ENCODE peak calls at places on chromosomes 16 and 17, in five cellular contexts. One of them, this sample, is unnamed.

GRCh38 chr16:27547134-27547533 is 2.6 kb downstream of the GTF3C1 start:
- DNase-seq in ovary: peak; percentile 35
- DNase-seq in NCI-H1092 treated with DMSO at 0.1 percent for 48 hours: no peak
- DNase-seq in GM04503: no peak
- DNase-seq in colonic mucosa: no peak
- DNase-seq in this sample: no peak

GRCh38 chr16:73233423-73233762 is 185.5 kb upstream of the ZFHX3 start:
- DNase-seq in colonic mucosa: no peak
- DNase-seq in ovary: no peak
- DNase-seq in GM04503: no peak
- DNase-seq in NCI-H1092 treated with DMSO at 0.1 percent for 48 hours: no peak
- DNase-seq in this sample: no peak

GRCh38 chr17:41533613-41534012 is 5.5 kb upstream of the KRT19 start:
- DNase-seq in colonic mucosa: no peak
- DNase-seq in NCI-H1092 treated with DMSO at 0.1 percent for 48 hours: no peak
- DNase-seq in GM04503: no peak
- DNase-seq in ovary: no peak
- DNase-seq in this sample: no peak

GRCh38 chr16:12162151-12162559 is 185.6 kb downstream of the SNX29 start:
- DNase-seq in ovary: peak; percentile 55
- DNase-seq in colonic mucosa: no peak
- DNase-seq in GM04503: no peak
- DNase-seq in NCI-H1092 treated with DMSO at 0.1 percent for 48 hours: no peak
- DNase-seq in this sample: no peak

GRCh38 chr17:59811209-59811608 is 81.5 kb downstream of the TUBD1 start:
- DNase-seq in ovary: no peak
- DNase-seq in NCI-H1092 treated with DMSO at 0.1 percent for 48 hours: no peak
- DNase-seq in GM04503: no peak
- DNase-seq in colonic mucosa: no peak
- DNase-seq in this sample: no peak

GRCh38 chr17:37674511-37674910 is 31.3 kb upstream of the DDX52 start:
- DNase-seq in GM04503: no peak
- DNase-seq in NCI-H1092 treated with DMSO at 0.1 percent for 48 hours: no peak
- DNase-seq in ovary: no peak
- DNase-seq in colonic mucosa: no peak
- DNase-seq in this sample: no peak

GRCh38 chr16:59993101-59993500 is 1259.0 kb upstream of the GOT2 start:
- DNase-seq in GM04503: no peak
- DNase-seq in ovary: no peak
- DNase-seq in colonic mucosa: no peak
- DNase-seq in NCI-H1092 treated with DMSO at 0.1 percent for 48 hours: no peak
- DNase-seq in this sample: no peak

GRCh38 chr17:60594747-60595146 is 5.2 kb upstream of the PPM1D start:
- DNase-seq in GM04503: no peak
- DNase-seq in NCI-H1092 treated with DMSO at 0.1 percent for 48 hours: peak; percentile 49
- DNase-seq in colonic mucosa: no peak
- DNase-seq in ovary: no peak
- DNase-seq in this sample: no peak

GRCh38 chr17:79261361-79262072 is 186.9 kb downstream of the ENGASE start:
- DNase-seq in ovary: no peak
- DNase-seq in colonic mucosa: no peak
- DNase-seq in NCI-H1092 treated with DMSO at 0.1 percent for 48 hours: no peak
- DNase-seq in GM04503: no peak
- DNase-seq in this sample: no peak

GRCh38 chr16:70706948-70707465 is 21.2 kb upstream of the MTSS2 start:
- DNase-seq in ovary: peak; percentile 78
- DNase-seq in GM04503: peak; percentile 94
- DNase-seq in NCI-H1092 treated with DMSO at 0.1 percent for 48 hours: no peak
- DNase-seq in colonic mucosa: no peak
- DNase-seq in this sample: no peak

GRCh38 chr16:50478021-50478772 is 70.0 kb upstream of the NKD1 start:
- DNase-seq in NCI-H1092 treated with DMSO at 0.1 percent for 48 hours: peak; percentile 54
- DNase-seq in GM04503: no peak
- DNase-seq in colonic mucosa: no peak
- DNase-seq in ovary: no peak
- DNase-seq in this sample: no peak

This sample was measured in AG04449.